ENCODE peak calls at places on chromosomes 13 and 19, in seven cellular contexts. Y, Z, X, B, T, N and Q are unnamed samples.

GRCh38 chr13:105202384-105202783 is 1333.1 kb downstream of the EFNB2 start:
- DNase-seq in T (no peak), Y (no peak), B (peak; percentile 9), Z (peak; percentile 72), X (peak; percentile 12), N (no peak), Q (no peak)

GRCh38 chr13:98681017-98681416 is 71.5 kb downstream of the SLC15A1 start:
- DNase-seq in B (no peak), N (no peak), Y (no peak), X (no peak), T (no peak), Z (peak; percentile 45), Q (no peak)

GRCh38 chr13:96218475-96218874 is 128.6 kb downstream of the HS6ST3 start:
- DNase-seq in X (no peak), B (no peak), T (no peak), Y (no peak), Z (no peak), N (no peak), Q (no peak)

GRCh38 chr13:106899444-106899843 is 331.5 kb upstream of the ARGLU1 start:
- DNase-seq in X (no peak), Y (no peak), N (no peak), T (no peak), Z (no peak), B (no peak), Q (no peak)

GRCh38 chr13:25018729-25019115 is 77.2 kb upstream of the PABPC3 start:
- DNase-seq in X (no peak), B (no peak), N (no peak), T (no peak), Y (no peak), Z (no peak), Q (peak; percentile 23)

GRCh38 chr13:112444001-112444311 is 67.8 kb downstream of the SPACA7 start:
- DNase-seq in T (no peak), Y (peak; percentile 69), B (peak; percentile 52), X (peak; percentile 48), N (peak; percentile 70), Z (peak; percentile 62), Q (peak; percentile 68)

GRCh38 chr19:21087871-21088270 is 5.9 kb downstream of the ZNF714 start:
- DNase-seq in Y (no peak), Z (no peak), X (no peak), T (no peak), B (no peak), N (no peak), Q (no peak)

GRCh38 chr13:86741762-86742285 is 929.3 kb upstream of the SLITRK5 start:
- DNase-seq in N (no peak), T (no peak), X (no peak), B (no peak), Y (no peak), Z (no peak), Q (no peak)

GRCh38 chr13:41756198-41756885 is 204.6 kb downstream of the VWA8 start:
- DNase-seq in N (no peak), B (no peak), Y (no peak), Z (no peak), X (no peak), T (no peak), Q (no peak)

GRCh38 chr13:25394661-25395060 is 22.9 kb downstream of the ATP8A2 start:
- DNase-seq in B (no peak), Y (no peak), N (peak; percentile 76), X (no peak), Z (no peak), T (no peak), Q (no peak)

GRCh38 chr13:113412440-113412839 is 40.8 kb downstream of the ADPRHL1 start:
- DNase-seq in B (no peak), T (no peak), Z (no peak), Y (peak; percentile 57), X (no peak), N (no peak), Q (no peak)

GRCh38 chr19:29550896-29551295 is 25.1 kb downstream of the VSTM2B start:
- DNase-seq in B (no peak), Z (no peak), X (no peak), T (no peak), Y (peak; percentile 10), N (no peak), Q (no peak)

GRCh38 chr13:31885994-31886393 is 145.6 kb upstream of the FRY start:
- DNase-seq in Y (no peak), Z (no peak), B (no peak), N (no peak), X (no peak), T (no peak), Q (no peak)

GRCh38 chr19:18109731-18110671 is 12.4 kb downstream of the MAST3 start:
- DNase-seq in T (peak; percentile 32), Y (peak; percentile 85), N (peak; percentile 81), Z (peak; percentile 77), B (peak; percentile 79), X (no peak), Q (peak; percentile 80)

GRCh38 chr13:98184796-98185195 is 7.7 kb upstream of the RNF113B start:
- DNase-seq in T (no peak), N (no peak), B (no peak), Z (no peak), X (no peak), Y (no peak), Q (no peak)

GRCh38 chr19:53892981-53893325 is 11.0 kb downstream of the PRKCG start:
- DNase-seq in B (no peak), X (no peak), T (no peak), Y (no peak), N (peak; percentile 64), Z (no peak), Q (no peak)

GRCh38 chr13:90710355-90710754 is 637.1 kb upstream of the MIR17HG start:
- DNase-seq in B (no peak), Z (no peak), T (no peak), Y (no peak), X (peak; percentile 21), N (no peak), Q (no peak)

GRCh38 chr19:778910-779653 is 18.2 kb upstream of the PTBP1 start:
- DNase-seq in X (peak; percentile 95), B (no peak), N (no peak), T (no peak), Z (peak; percentile 97), Y (peak; percentile 64), Q (no peak)

GRCh38 chr19:20664917-20665781 is 3.8 kb upstream of the ZNF626 start:
- DNase-seq in T (no peak), B (no peak), Z (peak; percentile 41), Y (no peak), X (no peak), N (no peak), Q (peak; percentile 16)

GRCh38 chr19:54164369-54165068 is 5.0 kb upstream of the LENG1 start:
- DNase-seq in B (peak; percentile 89), T (peak; percentile 61), N (peak; percentile 90), X (peak; percentile 31), Z (peak; percentile 80), Y (peak; percentile 91), Q (peak; percentile 95)

GRCh38 chr19:42246869-42247630 is 4.6 kb upstream of the GSK3A start:
- DNase-seq in B (no peak), X (no peak), Z (no peak), T (no peak), N (no peak), Y (no peak), Q (no peak)

GRCh38 chr13:110775576-110775975 is 62.1 kb downstream of the ING1 start:
- DNase-seq in B (no peak), Y (no peak), Z (no peak), N (no peak), T (no peak), X (no peak), Q (no peak)

GRCh38 chr19:45716314-45717130 is 14.2 kb downstream of the FBXO46 start:
- DNase-seq in Z (peak; percentile 53), T (no peak), N (peak; percentile 39), B (peak; percentile 54), Y (no peak), X (peak; percentile 44), Q (peak; percentile 44)

GRCh38 chr13:49308104-49308875 is 60.6 kb downstream of the CDADC1 start:
- DNase-seq in Z (peak; percentile 26), T (no peak), Y (peak; percentile 81), N (no peak), X (no peak), B (no peak), Q (peak; percentile 63)

GRCh38 chr19:55372316-55373081 is 2.2 kb upstream of the IL11 start:
- DNase-seq in Z (peak; percentile 40), X (peak; percentile 93), Y (no peak), B (no peak), T (no peak), N (no peak), Q (no peak)

GRCh38 chr13:22061371-22061805 is 390.5 kb downstream of the FGF9 start:
- DNase-seq in Y (no peak), Z (no peak), T (peak; percentile 37), B (peak; percentile 5), N (no peak), X (no peak), Q (no peak)
- H3K9me3 ChIP-seq in Y (no peaks in the 10 kb centered on the region), Z (no peaks in the 10 kb centered on the region), T (no peaks in the 10 kb centered on the region), B (no peaks in the 10 kb centered on the region), N (no peaks in the 10 kb centered on the region), X (no peaks in the 10 kb centered on the region), Q (no peaks in the 10 kb centered on the region)

GRCh38 chr19:58084596-58085347 is 13.3 kb downstream of the ZSCAN18 start:
- DNase-seq in T (no peak), X (no peak), B (no peak), Y (no peak), Z (no peak), N (no peak), Q (no peak)

GRCh38 chr19:58085348-58085875 is 12.6 kb downstream of the ZSCAN18 start:
- DNase-seq in Z (no peak), X (no peak), Y (no peak), T (no peak), N (no peak), B (no peak), Q (no peak)

DNA sequence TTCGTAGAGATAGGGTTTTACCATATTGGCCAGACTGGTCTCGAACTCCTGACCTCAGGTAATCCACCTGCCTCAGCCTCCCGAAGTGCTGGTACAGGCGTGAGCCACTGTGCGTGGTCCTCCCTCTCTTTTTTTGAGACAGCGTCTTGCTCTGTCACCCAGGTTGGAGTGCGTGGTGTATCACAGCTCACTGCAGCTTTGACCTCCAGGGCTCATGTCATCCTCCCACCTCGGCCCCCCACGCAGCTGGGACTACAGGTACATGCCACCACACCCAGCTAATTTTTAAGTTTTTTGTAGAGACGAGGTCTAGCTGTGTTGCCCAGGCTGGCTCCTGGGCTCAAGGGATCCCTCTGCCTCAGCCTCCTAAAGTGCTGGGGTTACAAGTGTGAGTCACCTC is 18.2 kb downstream of the ZSCAN18 start:
- DNase-seq in Z (no peak), T (no peak), B (no peak), X (no peak), Y (no peak), N (no peak), Q (no peak)
- H3K9me3 ChIP-seq in Z (peaks cover 48% of the 10 kb centered on the region), T (peaks cover 20% of the 10 kb centered on the region), B (no peaks in the 10 kb centered on the region), X (peaks cover 24% of the 10 kb centered on the region), Y (peaks cover 50% of the 10 kb centered on the region), N (no peaks in the 10 kb centered on the region), Q (no peaks in the 10 kb centered on the region)

GRCh38 chr19:58265100-58265499 is 13.7 kb upstream of the ZNF8 start:
- DNase-seq in Z (no peak), Y (no peak), X (no peak), B (no peak), T (no peak), N (no peak), Q (no peak)
- H3K9me3 ChIP-seq in Z (peaks cover 100% of the 10 kb centered on the region), Y (peaks cover 98% of the 10 kb centered on the region), X (peaks cover 68% of the 10 kb centered on the region), B (peaks cover 18% of the 10 kb centered on the region), T (peaks cover 75% of the 10 kb centered on the region), N (peaks cover 67% of the 10 kb centered on the region), Q (peaks cover 46% of the 10 kb centered on the region)

DNA sequence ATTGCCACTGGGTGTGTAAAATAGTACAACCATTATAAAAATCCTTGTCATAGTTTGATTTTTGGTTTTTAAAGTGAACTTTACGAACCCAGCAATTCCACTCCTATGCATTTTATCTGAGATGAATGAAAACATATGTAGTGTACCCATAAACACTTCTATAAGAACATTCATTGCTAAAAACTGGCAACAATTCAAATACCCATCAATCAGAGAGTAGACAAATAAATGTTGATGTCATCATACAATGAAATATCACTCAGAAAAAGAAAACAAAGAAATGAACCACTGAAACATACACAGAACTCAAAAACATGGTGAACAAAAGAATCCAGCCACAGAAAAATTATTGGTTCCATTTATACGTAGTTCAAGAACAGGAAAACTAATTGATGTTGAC is 202.3 kb downstream of the ABCC4 start:
- DNase-seq in N (no peak), Z (no peak), B (no peak), X (no peak), Y (no peak), T (no peak), Q (no peak)
- H3K9me3 ChIP-seq in N (no peaks in the 10 kb centered on the region), Z (peaks cover 6% of the 10 kb centered on the region), B (no peaks in the 10 kb centered on the region), X (no peaks in the 10 kb centered on the region), Y (peaks cover 13% of the 10 kb centered on the region), T (no peaks in the 10 kb centered on the region), Q (no peaks in the 10 kb centered on the region)